ENCODE peak calls at places on chromosomes 16 and 17, in eight cellular contexts. F is endothelial cell of umbilical vein, D is GM23338, B is endothelial cell, K is A549, Q is lower lobe of right lung, L is heart left ventricle, N is PC-3. S is an unnamed sample.

GRCh38 chr16:72256398-72257048 is 84.6 kb upstream of the PMFBP1 start:
- DNase-seq in F (no peak), D (no peak), B (no peak), K (no peak), Q (no peak), L (no peak), N (no peak), S (no peak)

GRCh38 chr16:57536306-57537193 is at the start of gene CCDC102A:
- DNase-seq in F (peak; percentile 49), D (peak; percentile 74), B (no peak), K (no peak), Q (peak; percentile 49), L (no peak), N (peak; percentile 37), S (no peak)

GRCh38 chr17:34171245-34171818 is 83.8 kb upstream of the CCL2 start:
- DNase-seq in F (peak; percentile 73), D (peak; percentile 88), B (peak; percentile 70), K (peak; percentile 68), Q (peak; percentile 57), L (no peak), N (peak; percentile 54), S (no peak)

GRCh38 chr16:31108035-31108793 is at the start of gene BCKDK:
- DNase-seq in F (peak; percentile 65), D (peak; percentile 85), B (peak; percentile 62), K (peak; percentile 75), Q (peak; percentile 86), L (peak; percentile 90), N (peak; percentile 65), S (no peak)

GRCh38 chr17:57587201-57587870 is 157.8 kb downstream of the CCDC182 start:
- DNase-seq in F (no peak), D (no peak), B (no peak), K (no peak), Q (no peak), L (no peak), N (no peak), S (no peak)

GRCh38 chr16:75216127-75216526 is 2.7 kb upstream of the CTRB1 start:
- DNase-seq in F (no peak), D (no peak), B (no peak), K (no peak), Q (no peak), L (no peak), N (no peak), S (no peak)

GRCh38 chr17:35257080-35257701 is 14.3 kb downstream of the SLFN5 start:
- DNase-seq in F (peak; percentile 95), D (peak; percentile 6), B (no peak), K (peak; percentile 89), Q (peak; percentile 52), L (no peak), N (peak; percentile 90), S (no peak)

GRCh38 chr17:48180842-48181241 is 73.3 kb downstream of the SNX11 start:
- DNase-seq in F (no peak), D (no peak), B (no peak), K (no peak), Q (no peak), L (no peak), N (no peak), S (no peak)

GRCh38 chr16:87012954-87013938 is 303.9 kb downstream of the C16orf95 start:
- DNase-seq in F (no peak), D (peak; percentile 10), B (no peak), K (no peak), Q (no peak), L (no peak), N (no peak), S (peak; percentile 54)

GRCh38 chr17:17964710-17965109 is 7.5 kb downstream of the TOM1L2 start:
- DNase-seq in F (no peak), D (no peak), B (no peak), K (no peak), Q (no peak), L (no peak), N (no peak), S (no peak)

GRCh38 chr16:31382485-31383161 is 10.5 kb upstream of the ITGAD start:
- DNase-seq in F (peak; percentile 35), D (peak; percentile 89), B (peak; percentile 86), K (peak; percentile 60), Q (peak; percentile 82), L (peak; percentile 86), N (peak; percentile 44), S (no peak)

GRCh38 chr17:6398955-6399354 is 36.0 kb downstream of the AIPL1 start:
- DNase-seq in F (no peak), D (no peak), B (no peak), K (no peak), Q (no peak), L (no peak), N (no peak), S (no peak)

GRCh38 chr17:5413682-5414081 is 5.8 kb downstream of the NUP88 start:
- DNase-seq in F (peak; percentile 76), D (no peak), B (no peak), K (peak; percentile 25), Q (no peak), L (no peak), N (peak; percentile 86), S (no peak)

GRCh38 chr16:87765776-87766484 is at the start of gene KLHDC4:
- DNase-seq in F (peak; percentile 86), D (peak; percentile 93), B (peak; percentile 80), K (peak; percentile 90), Q (peak; percentile 92), L (peak; percentile 93), N (peak; percentile 75), S (no peak)

GRCh38 chr17:31695456-31696090 is 163.5 kb downstream of the COPRS start:
- DNase-seq in F (no peak), D (no peak), B (no peak), K (no peak), Q (no peak), L (no peak), N (no peak), S (no peak)

GRCh38 chr17:31696703-31697325 is 162.2 kb downstream of the COPRS start:
- DNase-seq in F (no peak), D (no peak), B (no peak), K (no peak), Q (no peak), L (no peak), N (no peak), S (no peak)

GRCh38 chr17:31698751-31699150 is 160.3 kb downstream of the COPRS start:
- DNase-seq in F (no peak), D (no peak), B (no peak), K (no peak), Q (no peak), L (no peak), N (no peak), S (no peak)

GRCh38 chr17:31697838-31698237 is 161.2 kb downstream of the COPRS start:
- DNase-seq in F (no peak), D (no peak), B (no peak), K (no peak), Q (no peak), L (no peak), N (no peak), S (no peak)

GRCh38 chr17:31696184-31696602 is 162.9 kb downstream of the COPRS start:
- DNase-seq in F (no peak), D (peak; percentile 59), B (no peak), K (no peak), Q (peak; percentile 53), L (peak; percentile 83), N (no peak), S (peak; percentile 90)
- TF ChIP-seq CTCF in F (no peak), D (no peak), B (no peak), K (no peak), Q (no peak), L (no peak), N (no peak), S (peak; percentile 56)

DNA sequence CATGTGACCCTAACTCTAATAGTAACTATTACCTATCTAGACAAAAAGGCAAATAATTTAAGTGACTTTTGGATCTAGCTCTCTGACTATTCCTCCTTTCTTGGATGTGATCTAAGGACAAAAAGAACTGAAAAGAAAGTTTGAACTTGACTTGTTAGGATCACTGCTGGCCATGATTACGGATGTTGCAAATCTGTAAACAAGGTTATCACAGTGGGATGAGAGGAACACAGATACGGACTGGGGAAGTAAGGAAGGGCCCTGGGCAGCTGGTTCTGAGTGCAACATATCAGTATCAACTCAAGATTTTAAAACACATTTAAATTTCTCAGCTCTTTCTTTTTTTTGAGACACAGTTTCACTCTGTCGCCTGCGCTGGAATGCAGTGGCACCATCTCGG is 78.7 kb downstream of the MRM3 start:
- DNase-seq in F (no peak), D (no peak), B (no peak), K (no peak), Q (no peak), L (no peak), N (no peak), S (no peak)
- TF ChIP-seq CTCF in F (no peak), D (no peak), B (no peak), K (no peak), Q (no peak), L (no peak), N (no peak), S (no peak)

DNA sequence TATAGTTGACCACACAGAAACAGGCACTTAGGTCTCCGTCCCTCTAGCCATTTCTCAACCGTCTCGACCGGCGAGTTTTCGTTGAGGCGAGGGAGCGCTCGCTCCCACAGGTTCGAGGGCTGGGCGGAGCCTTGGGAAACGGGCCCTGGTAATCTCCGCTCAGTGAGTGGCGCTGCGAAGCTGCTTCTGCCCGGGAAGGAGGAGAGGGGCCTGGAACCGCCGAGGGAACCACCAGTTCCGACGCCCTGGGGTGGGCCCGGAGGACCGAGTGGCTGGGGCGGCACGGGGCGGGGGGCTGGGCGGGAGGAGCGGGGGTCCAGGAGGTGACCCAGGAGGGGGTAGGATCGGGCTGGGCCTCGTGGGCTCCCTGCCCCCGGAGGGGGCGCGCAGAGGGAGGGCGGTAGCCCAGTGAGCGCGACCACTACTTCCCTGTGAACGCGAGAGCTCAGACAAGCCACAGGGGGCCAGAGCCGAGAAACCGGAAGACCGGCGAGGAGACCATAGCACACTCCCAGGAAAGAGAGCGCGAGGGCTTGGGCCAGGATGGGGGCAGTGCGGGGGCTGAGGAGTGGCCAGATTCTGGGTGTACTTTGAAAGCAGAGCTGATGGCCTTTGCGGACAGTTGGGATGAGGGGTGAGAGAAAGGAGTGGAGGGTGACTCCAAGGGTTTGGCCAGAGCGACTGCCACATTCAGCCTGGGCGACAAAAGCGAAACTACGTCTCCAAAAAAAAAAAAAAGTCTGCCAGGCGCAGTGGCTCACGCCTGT is 29.9 kb upstream of the ARL4D start:
- DNase-seq in F (peak; percentile 77), D (peak; percentile 94), B (peak; percentile 73), K (peak; percentile 90), Q (peak; percentile 90), L (peak; percentile 92), N (peak; percentile 38), S (no peak)
- TF ChIP-seq CTCF in F (no peak), D (peak; percentile 36), B (no peak), K (no peak), Q (peak; percentile 14), L (no peak), N (no peak), S (no peak)

GRCh38 chr16:82641336-82641984 is 14.7 kb downstream of the CDH13 start:
- DNase-seq in F (peak; percentile 55), D (no peak), B (no peak), K (no peak), Q (no peak), L (no peak), N (peak; percentile 47), S (no peak)
- TF ChIP-seq CTCF in F (peak; percentile 24), D (peak; percentile 47), B (no peak), K (no peak), Q (no peak), L (peak; percentile 41), N (peak; percentile 48), S (peak; percentile 77)